ENCODE peak calls at places on chromosomes 1 and 21, in seven cellular contexts. H is mesendoderm, U is IMR-90, R is neuronal stem cell, N is H9, L is H1, V is mesenchymal stem cell. M is an unnamed sample.

GRCh38 chr21:31845151-31845550 is 27.7 kb upstream of the HUNK start:
- DNase-seq in L (no peak), H (no peak), V (no peak), R (no peak), U (no peak), N (peak; percentile 52), M (no peak)

GRCh38 chr1:200493344-200493743 is 83.5 kb upstream of the ZNF281 start:
- DNase-seq in N (no peak), U (no peak), H (peak; percentile 49), V (no peak), R (no peak), L (no peak), M (no peak)

GRCh38 chr1:155009221-155009711 is 6.7 kb downstream of the ZBTB7B start:
- DNase-seq in R (no peak), N (no peak), L (no peak), V (no peak), H (no peak), U (no peak), M (no peak)

GRCh38 chr21:28018741-28019669 is 973.7 kb downstream of the LTN1 start:
- DNase-seq in N (peak; percentile 55), R (no peak), H (no peak), V (no peak), U (peak; percentile 5), L (no peak), M (no peak)

GRCh38 chr1:212794561-212795014 is 2.9 kb downstream of the TATDN3 start:
- DNase-seq in H (no peak), N (no peak), V (peak; percentile 15), L (no peak), U (no peak), R (no peak), M (no peak)

GRCh38 chr21:34988625-34989024 is 60.5 kb downstream of the RUNX1 start:
- DNase-seq in U (no peak), N (no peak), H (no peak), V (no peak), R (no peak), L (no peak), M (no peak)

GRCh38 chr1:28099050-28099769 is 10.8 kb upstream of the EYA3 start:
- DNase-seq in V (peak; percentile 19), H (no peak), R (no peak), L (peak; percentile 28), U (peak; percentile 26), N (no peak), M (peak; percentile 27)

GRCh38 chr1:30144831-30145230 is 578.6 kb downstream of the MATN1 start:
- DNase-seq in R (no peak), N (no peak), U (no peak), V (no peak), L (no peak), H (no peak), M (no peak)

GRCh38 chr1:206498685-206499084 is 8.6 kb upstream of the RASSF5 start:
- DNase-seq in H (peak; percentile 94), U (no peak), V (no peak), N (peak; percentile 66), R (no peak), L (no peak), M (peak; percentile 75)

GRCh38 chr1:155218854-155219591 is 10.5 kb downstream of the MTX1 start:
- DNase-seq in U (peak; percentile 69), V (peak; percentile 62), R (no peak), H (peak; percentile 84), N (peak; percentile 57), L (peak; percentile 69), M (peak; percentile 85)

GRCh38 chr1:37239225-37239740 is 205.0 kb upstream of the GRIK3 start:
- DNase-seq in H (no peak), L (no peak), V (no peak), R (no peak), U (no peak), N (no peak), M (no peak)

GRCh38 chr1:45568421-45568820 is 15.4 kb upstream of the NASP start:
- DNase-seq in H (no peak), V (no peak), R (no peak), U (no peak), N (no peak), L (no peak), M (no peak)

GRCh38 chr1:219651993-219652392 is 39.1 kb upstream of the ZC3H11B start:
- DNase-seq in V (no peak), L (no peak), U (no peak), R (no peak), N (no peak), H (no peak), M (no peak)

GRCh38 chr1:246280551-246280950 is 226.5 kb downstream of the SMYD3 start:
- DNase-seq in U (peak; percentile 60), R (no peak), H (peak; percentile 29), V (peak; percentile 48), N (no peak), L (no peak), M (no peak)

GRCh38 chr21:34260598-34260997 is 103.2 kb upstream of the KCNE2 start:
- DNase-seq in V (no peak), H (no peak), R (no peak), U (no peak), N (no peak), L (no peak), M (no peak)

GRCh38 chr21:40254540-40255455 is 387.6 kb downstream of the PCP4 start:
- DNase-seq in V (no peak), H (no peak), N (no peak), U (no peak), L (no peak), R (no peak), M (no peak)

GRCh38 chr1:93979040-93979717 is 69.9 kb upstream of the GCLM start:
- DNase-seq in N (no peak), R (no peak), L (no peak), U (no peak), V (no peak), H (peak; percentile 22), M (peak; percentile 88)

GRCh38 chr1:8422439-8423133 is 104.7 kb downstream of the SLC45A1 start:
- DNase-seq in L (no peak), H (no peak), V (peak; percentile 55), U (peak; percentile 30), N (no peak), R (no peak), M (no peak)

GRCh38 chr1:154019280-154019679 is 28.7 kb downstream of the RPS27 start:
- DNase-seq in L (no peak), V (no peak), H (no peak), N (no peak), U (no peak), R (no peak), M (no peak)

GRCh38 chr1:52725903-52726264 is 369 bp upstream of the ZYG11B start:
- DNase-seq in L (no peak), R (no peak), H (no peak), N (no peak), U (no peak), V (no peak), M (no peak)

GRCh38 chr1:52727956-52728656 is 1.9 kb downstream of the ZYG11B start:
- DNase-seq in R (no peak), H (no peak), N (no peak), V (no peak), U (no peak), L (no peak), M (no peak)

GRCh38 chr1:52727114-52727586 is 897 bp downstream of the ZYG11B start:
- DNase-seq in U (no peak), L (no peak), N (no peak), V (peak; percentile 32), H (peak; percentile 33), R (no peak), M (no peak)

GRCh38 chr1:52726265-52727113 is at the start of gene ZYG11B:
- DNase-seq in U (peak; percentile 76), R (peak; percentile 85), V (peak; percentile 83), L (peak; percentile 92), N (peak; percentile 91), H (peak; percentile 91), M (peak; percentile 81)

DNA sequence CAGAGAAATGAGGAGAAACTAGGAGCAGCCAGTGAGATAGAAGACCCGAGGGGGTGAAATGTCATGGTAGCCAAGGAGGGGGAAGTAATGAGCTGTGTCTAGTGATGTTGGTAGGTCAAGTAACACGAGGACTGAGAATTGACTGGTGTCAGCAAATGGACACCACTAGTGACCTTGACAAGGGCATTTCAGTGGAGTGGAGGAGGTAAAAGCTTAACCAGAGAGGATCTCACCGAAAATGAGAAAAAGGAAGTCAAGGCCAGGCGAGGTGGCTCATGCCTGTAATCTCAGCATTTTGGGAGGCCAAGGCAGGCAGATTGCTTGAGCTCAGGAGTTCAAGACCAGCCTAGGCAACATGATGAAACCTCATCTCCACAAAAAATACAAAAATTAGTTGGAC is 3.0 kb upstream of the ZYG11B start:
- DNase-seq in U (no peak), R (no peak), L (no peak), H (no peak), V (no peak), N (no peak), M (no peak)
- H2BK120ac ChIP-seq in U (no peak overlapping the region), R (no peak overlapping the region), L (no peak overlapping the region), H (no peak overlapping the region), V (no peak overlapping the region), N (no peak overlapping the region), M (no peak overlapping the region)

DNA sequence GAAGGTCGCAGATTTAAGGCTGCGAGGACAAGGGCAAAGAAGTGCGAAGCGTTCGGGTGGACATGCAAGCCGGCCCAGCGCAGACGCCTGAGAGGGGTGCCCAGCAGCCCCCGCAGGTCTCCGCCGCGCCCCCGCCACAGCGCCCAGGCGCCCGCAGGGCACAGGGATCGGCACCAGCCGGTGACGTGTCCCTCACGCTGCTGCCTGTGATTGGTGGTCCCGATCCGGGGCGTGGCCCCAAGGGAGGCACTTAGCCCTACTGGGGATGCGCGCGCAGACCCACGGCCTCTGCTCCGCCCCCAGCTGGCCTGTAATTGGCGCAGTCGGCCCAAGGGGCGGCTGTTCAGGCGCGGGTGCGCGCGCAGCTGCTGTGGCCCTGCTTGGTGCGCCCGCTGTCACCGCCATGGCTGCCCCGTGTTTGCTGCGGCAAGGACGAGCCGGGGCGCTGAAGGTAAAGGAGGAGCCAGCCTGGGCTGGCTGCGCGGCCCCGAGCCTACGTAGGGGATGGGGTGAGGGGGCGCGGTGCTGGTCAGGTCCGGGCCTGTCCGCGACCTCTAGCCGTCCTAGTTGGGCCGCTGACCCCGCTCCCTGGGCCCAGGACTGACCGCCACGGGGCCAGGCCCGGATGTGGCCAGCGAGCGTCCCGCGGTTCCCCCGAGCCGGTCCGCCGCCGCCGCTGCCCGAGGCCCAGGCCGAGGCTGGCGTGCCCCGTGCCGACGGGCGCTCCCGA is at the start of gene NDUFV3:
- DNase-seq in V (peak; percentile 98), U (peak; percentile 96), H (peak; percentile 99), R (peak; percentile 99), N (peak; percentile 99), L (peak; percentile 98), M (peak; percentile 100)
- H3K9ac ChIP-seq in V (peak within 1 kb of the TSS; percentile 92), U (peak within 1 kb of the TSS; percentile 84), H (peak within 1 kb of the TSS; percentile 91), R (peak within 1 kb of the TSS; percentile 91), N (peak within 1 kb of the TSS; percentile 74), L (peak within 1 kb of the TSS; percentile 69), M (peak within 1 kb of the TSS; percentile 87)

GRCh38 chr1:218274551-218274950 is 10.5 kb upstream of the RRP15 start:
- DNase-seq in U (no peak), N (no peak), V (no peak), L (no peak), H (no peak), R (no peak), M (no peak)

GRCh38 chr1:218275823-218276222 is 9.3 kb upstream of the RRP15 start:
- DNase-seq in R (no peak), V (no peak), U (no peak), H (no peak), L (no peak), N (no peak), M (no peak)

GRCh38 chr1:218273757-218274505 is 11.2 kb upstream of the RRP15 start:
- DNase-seq in U (no peak), L (no peak), N (no peak), V (no peak), R (no peak), H (no peak), M (no peak)
- H2BK120ac ChIP-seq in U (no peak overlapping the region), L (no peak overlapping the region), N (no peak overlapping the region), V (no peak overlapping the region), R (no peak overlapping the region), H (no peak overlapping the region), M (no peak overlapping the region)

GRCh38 chr1:101410048-101410878 is 173.4 kb downstream of the S1PR1 start:
- DNase-seq in V (no peak), H (peak; percentile 9), L (no peak), N (no peak), U (no peak), R (no peak), M (no peak)
- H3K9ac ChIP-seq in V (no peak overlapping the region), H (no peak overlapping the region), L (no peak overlapping the region), N (no peak overlapping the region), U (no peak overlapping the region), R (no peak overlapping the region), M (no peak overlapping the region)

M was measured in trophoblast cell.